ENCODE peak calls at places on chromosomes 11 and 22, in five cellular contexts. N is HepG2, O is H1, D is NT2/D1, P is GM12878. C is an unnamed sample.

GRCh38 chr22:39176067-39176621 is 23.7 kb upstream of the CBX7 start:
- DNase-seq in N (peak; percentile 72), O (no peak), D (no peak), P (no peak), C (no peak)

GRCh38 chr11:44566952-44567875 is 1.8 kb downstream of the CD82 start:
- DNase-seq in N (no peak), O (no peak), D (no peak), P (no peak), C (no peak)

GRCh38 chr11:291281-292210 is 2.6 kb downstream of the PGGHG start:
- DNase-seq in N (no peak), O (no peak), D (no peak), P (no peak), C (no peak)

GRCh38 chr11:111299111-111300026 is 1.0 kb downstream of the POU2AF3 start:
- DNase-seq in N (peak; percentile 46), O (no peak), D (peak; percentile 40), P (no peak), C (no peak)

GRCh38 chr11:20493340-20493739 is 105.8 kb downstream of the PRMT3 start:
- DNase-seq in N (no peak), O (no peak), D (no peak), P (no peak), C (no peak)

GRCh38 chr22:29831958-29832357 is 6.1 kb downstream of the ASCC2 start:
- DNase-seq in N (no peak), O (no peak), D (no peak), P (no peak), C (no peak)

GRCh38 chr11:35529971-35530495 is 4.6 kb upstream of the PAMR1 start:
- DNase-seq in N (no peak), O (no peak), D (no peak), P (no peak), C (no peak)

GRCh38 chr22:47810505-47811500 is 1048.4 kb downstream of the TBC1D22A start:
- DNase-seq in N (no peak), O (no peak), D (no peak), P (no peak), C (no peak)

GRCh38 chr11:45095691-45096010 is 50.8 kb upstream of the PRDM11 start:
- DNase-seq in N (no peak), O (no peak), D (no peak), P (no peak), C (no peak)

GRCh38 chr22:39215430-39216142 is 29.2 kb downstream of the PDGFB start:
- DNase-seq in N (no peak), O (no peak), D (no peak), P (no peak), C (peak; percentile 71)

GRCh38 chr22:32005453-32005852 is 37.6 kb upstream of the SLC5A1 start:
- DNase-seq in N (no peak), O (no peak), D (no peak), P (no peak), C (no peak)

GRCh38 chr11:78228467-78228866 is 39.7 kb downstream of the USP35 start:
- DNase-seq in N (peak; percentile 65), O (no peak), D (peak; percentile 27), P (peak; percentile 51), C (peak; percentile 45)

GRCh38 chr22:39504071-39504470 is 2.0 kb downstream of the MIEF1 start:
- DNase-seq in N (no peak), O (no peak), D (no peak), P (no peak), C (no peak)

GRCh38 chr11:35180311-35181233 is 41.6 kb downstream of the CD44 start:
- DNase-seq in N (no peak), O (no peak), D (peak; percentile 13), P (no peak), C (no peak)

GRCh38 chr11:83865636-83866461 is 579.7 kb upstream of the CCDC90B start:
- DNase-seq in N (no peak), O (no peak), D (no peak), P (no peak), C (no peak)

GRCh38 chr11:86816251-86816726 is 15.9 kb downstream of the PRSS23 start:
- DNase-seq in N (no peak), O (no peak), D (no peak), P (no peak), C (no peak)

GRCh38 chr22:41674941-41675340 is 13.7 kb downstream of the SNU13 start:
- DNase-seq in N (no peak), O (no peak), D (no peak), P (no peak), C (no peak)

GRCh38 chr11:30002157-30002556 is 14.7 kb downstream of the KCNA4 start:
- DNase-seq in N (no peak), O (no peak), D (no peak), P (no peak), C (no peak)

GRCh38 chr11:117706322-117706814 is 90.6 kb downstream of the DSCAML1 start:
- DNase-seq in N (no peak), O (no peak), D (no peak), P (no peak), C (no peak)

DNA sequence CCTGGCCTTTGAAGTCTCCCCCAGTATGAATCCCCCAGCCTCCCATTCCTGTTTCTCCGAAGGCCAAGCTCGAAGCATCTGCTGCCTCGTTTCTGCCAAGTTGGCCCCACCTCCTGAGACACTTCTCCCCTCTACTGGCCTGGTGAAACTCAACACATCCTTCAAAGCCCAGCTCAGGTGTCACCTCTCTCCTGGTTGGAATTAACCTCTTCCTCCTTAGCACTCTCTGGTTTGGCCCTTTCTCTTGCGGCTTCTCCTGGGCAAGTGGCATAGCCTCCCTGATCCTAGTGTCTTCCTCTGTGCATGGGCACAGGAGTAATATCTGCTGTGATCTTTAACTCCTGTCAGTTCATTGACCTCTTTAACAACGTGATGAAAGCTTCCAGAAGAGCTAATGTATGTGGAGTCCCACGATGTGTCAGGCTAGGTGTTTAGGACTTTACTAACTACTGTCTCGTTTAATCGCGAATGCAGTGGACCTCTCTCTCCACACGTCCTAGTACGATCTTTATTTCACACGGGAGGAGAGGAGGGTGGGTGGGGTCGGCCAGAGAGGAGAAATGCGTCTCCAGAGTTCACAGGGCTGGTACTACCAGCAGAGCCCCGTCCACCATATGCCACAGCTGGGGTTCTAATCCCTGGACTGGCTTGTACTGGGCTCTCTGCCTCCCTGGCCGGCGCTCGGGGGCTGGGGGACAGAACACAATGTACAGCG is 824 bp upstream of the PTPRJ start:
- DNase-seq in N (no peak), O (no peak), D (no peak), P (no peak), C (no peak)
- TF ChIP-seq SUZ12 in N (no peak), O (no peak), D (no peak), P (no peak), C (no peak)

GRCh38 chr22:36764641-36765040 is 11.3 kb downstream of the IFT27 start:
- DNase-seq in N (no peak), O (no peak), D (no peak), P (no peak), C (no peak)
- TF ChIP-seq SUZ12 in N (no peak), O (no peak), D (no peak), P (no peak), C (no peak)

GRCh38 chr11:10388096-10388495 is 67.0 kb upstream of the AMPD3 start:
- DNase-seq in N (no peak), O (no peak), D (no peak), P (no peak), C (no peak)

GRCh38 chr11:10386861-10387208 is 68.2 kb upstream of the AMPD3 start:
- DNase-seq in N (no peak), O (no peak), D (no peak), P (no peak), C (no peak)

GRCh38 chr11:10387209-10388083 is 67.6 kb upstream of the AMPD3 start:
- DNase-seq in N (no peak), O (no peak), D (no peak), P (no peak), C (no peak)

GRCh38 chr11:10386361-10386760 is 68.7 kb upstream of the AMPD3 start:
- DNase-seq in N (no peak), O (no peak), D (no peak), P (no peak), C (no peak)

GRCh38 chr11:10385696-10386095 is 69.4 kb upstream of the AMPD3 start:
- DNase-seq in N (no peak), O (no peak), D (no peak), P (no peak), C (no peak)
- TF ChIP-seq SUZ12 in N (no peak), O (no peak), D (no peak), P (no peak), C (no peak)

DNA sequence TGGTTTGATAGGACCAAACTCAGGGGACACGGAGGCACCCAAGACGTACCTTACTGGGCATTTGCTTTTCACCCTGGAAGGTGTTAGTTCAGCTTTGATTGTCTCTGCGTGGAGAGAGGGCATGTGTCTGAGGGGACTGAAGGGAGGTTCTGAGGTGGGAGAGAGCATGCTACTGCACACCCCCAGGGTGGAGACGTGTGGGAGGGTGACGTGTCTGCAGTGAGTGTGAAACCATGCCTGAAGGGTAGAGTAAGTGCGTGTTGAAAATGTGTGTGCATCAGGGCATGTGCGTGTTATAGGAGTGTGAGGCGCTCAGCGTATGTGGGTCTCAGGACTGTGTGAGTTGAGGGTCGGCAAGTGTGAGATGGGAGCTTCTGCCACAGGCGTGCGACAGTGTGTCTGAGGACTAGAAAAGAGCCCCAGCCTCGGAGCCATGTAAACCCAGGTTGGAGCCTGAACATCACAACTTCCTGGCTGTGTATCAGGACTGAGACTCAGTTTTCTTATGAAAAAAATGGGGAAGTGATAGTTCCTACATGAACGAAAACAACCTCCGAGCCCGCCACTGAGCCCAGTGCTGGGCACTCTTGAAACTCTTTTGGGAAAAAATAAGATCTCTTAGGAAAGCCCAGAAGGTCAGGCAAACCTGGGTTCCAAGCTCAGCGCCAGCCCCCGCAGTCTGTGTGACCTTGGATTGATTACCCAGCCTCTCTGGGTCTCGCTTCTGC is 11.8 kb upstream of the KCNJ11 start:
- DNase-seq in N (no peak), O (no peak), D (no peak), P (no peak), C (no peak)
- TF ChIP-seq SUZ12 in N (no peak), O (no peak), D (no peak), P (no peak), C (no peak)

GRCh38 chr11:110092577-110093406 is at the start of gene ZC3H12C:
- DNase-seq in N (peak; percentile 84), O (peak; percentile 72), D (peak; percentile 73), P (no peak), C (peak; percentile 77)

GRCh38 chr11:110095554-110095953 is 2.4 kb downstream of the ZC3H12C start:
- DNase-seq in N (no peak), O (no peak), D (no peak), P (no peak), C (no peak)

GRCh38 chr11:110094298-110095073 is 1.3 kb downstream of the ZC3H12C start:
- DNase-seq in N (no peak), O (no peak), D (no peak), P (no peak), C (no peak)

GRCh38 chr11:110091995-110092576 is 1.1 kb upstream of the ZC3H12C start:
- DNase-seq in N (peak; percentile 7), O (no peak), D (no peak), P (no peak), C (peak; percentile 17)

GRCh38 chr11:110093407-110094297 is 460 bp downstream of the ZC3H12C start:
- DNase-seq in N (peak; percentile 11), O (no peak), D (peak; percentile 20), P (no peak), C (peak; percentile 46)
- TF ChIP-seq SUZ12 in N (no peak), O (no peak), D (no peak), P (no peak), C (no peak)